ENCODE peak calls at places on chromosomes 5 and 9, in ten cellular contexts. B is keratinocyte; H is GM23338; X is AG09309; L is right lobe of liver; G is PC-3; R is colonic mucosa; U is fibroblast of the aortic adventitia; A is endothelial cell of umbilical vein; E is CD8-positive, alpha-beta T cell. M is an unnamed sample.

GRCh38 chr5:122972877-122973276 is 63.6 kb downstream of the PPIC start:
- DNase-seq in B (no peak), E (no peak), A (no peak), L (no peak), H (no peak), U (peak), G (peak), R (no peak), X (no peak), M (peak)

GRCh38 chr5:76555717-76556116 is 67.5 kb downstream of the F2RL2 start:
- DNase-seq in E (no peak), H (no peak), U (no peak), A (no peak), L (no peak), G (no peak), R (no peak), X (no peak), B (no peak), M (no peak)

GRCh38 chr9:135714242-135715055 is 12.5 kb downstream of the KCNT1 start:
- DNase-seq in A (no peak), L (no peak), B (no peak), X (no peak), G (no peak), H (peak), E (no peak), U (no peak), R (no peak), M (no peak)

GRCh38 chr5:167920589-167920988 is 370.9 kb upstream of the WWC1 start:
- DNase-seq in L (no peak), B (no peak), E (no peak), H (no peak), A (no peak), U (no peak), R (no peak), G (peak), X (no peak), M (no peak)

GRCh38 chr5:154302181-154302580 is 111.6 kb downstream of the GALNT10 start:
- DNase-seq in E (no peak), G (no peak), U (peak), R (no peak), L (no peak), B (no peak), H (no peak), A (no peak), X (no peak), M (no peak)

GRCh38 chr5:142017832-142018427 is 5.1 kb upstream of the GNPDA1 start:
- DNase-seq in H (no peak), R (no peak), U (peak), G (no peak), X (no peak), B (no peak), E (no peak), L (no peak), A (no peak), M (no peak)

GRCh38 chr9:136771907-136772306 is 7.6 kb upstream of the LCN15 start:
- DNase-seq in R (no peak), E (no peak), G (no peak), X (no peak), H (no peak), L (no peak), B (no peak), U (no peak), A (no peak), M (no peak)

GRCh38 chr5:168446987-168447386 is 39.3 kb upstream of the RARS1 start:
- DNase-seq in E (no peak), G (no peak), X (no peak), R (no peak), A (no peak), H (no peak), B (no peak), L (no peak), U (no peak), M (no peak)

GRCh38 chr9:87594218-87594617 is 96.6 kb downstream of the DAPK1 start:
- DNase-seq in L (no peak), E (no peak), X (no peak), R (no peak), U (peak), B (no peak), H (no peak), G (no peak), A (no peak), M (no peak)

GRCh38 chr5:100901851-100902341 is 1.2 kb downstream of the ST8SIA4 start:
- DNase-seq in B (no peak), U (no peak), L (no peak), A (peak), E (peak), G (peak), R (peak), H (peak), X (no peak), M (no peak)

GRCh38 chr9:114100536-114100935 is 1.4 kb upstream of the KIF12 start:
- DNase-seq in H (no peak), A (peak), L (no peak), B (no peak), E (no peak), R (no peak), G (no peak), X (no peak), U (no peak), M (no peak)

GRCh38 chr5:139644001-139644456 is 4.1 kb upstream of the CXXC5 start:
- DNase-seq in E (no peak), L (peak), B (no peak), U (no peak), X (no peak), R (peak), G (no peak), H (no peak), A (no peak), M (no peak)

GRCh38 chr5:6649186-6649585 is 15.9 kb downstream of the SRD5A1 start:
- DNase-seq in U (no peak), X (no peak), L (no peak), R (no peak), E (no peak), G (no peak), H (peak), B (no peak), A (no peak), M (no peak)

GRCh38 chr5:171316258-171317121 is 7.4 kb downstream of the TLX3 start:
- DNase-seq in A (peak), R (no peak), B (no peak), H (peak), E (no peak), U (no peak), L (no peak), G (no peak), X (no peak), M (no peak)

GRCh38 chr5:132872788-132873118 is 715 bp upstream of the LEAP2 start:
- DNase-seq in H (no peak), E (no peak), L (no peak), G (no peak), B (no peak), U (no peak), R (no peak), A (no peak), X (no peak), M (no peak)

GRCh38 chr5:138504799-138505198 is 38.2 kb downstream of the ETF1 start:
- DNase-seq in E (no peak), G (peak), A (peak), B (peak), R (no peak), X (no peak), L (no peak), H (no peak), U (peak), M (no peak)

GRCh38 chr9:89000973-89001916 is 10.0 kb downstream of the S1PR3 start:
- DNase-seq in R (peak), A (peak), B (no peak), G (peak), H (peak), X (peak), U (peak), E (peak), L (peak), M (no peak)

GRCh38 chr9:77460938-77461337 is 187.2 kb downstream of the GNA14 start:
- DNase-seq in E (no peak), X (no peak), R (no peak), B (no peak), A (no peak), H (no peak), U (no peak), L (no peak), G (no peak), M (no peak)

GRCh38 chr9:125829743-125830142 is 82.6 kb downstream of the PBX3 start:
- DNase-seq in H (no peak), E (peak), L (peak), X (no peak), U (peak), A (peak), G (no peak), B (no peak), R (no peak), M (no peak)

GRCh38 chr5:66223637-66224036 is 79.5 kb downstream of the SREK1 start:
- DNase-seq in B (no peak), U (peak), R (peak), E (no peak), G (peak), X (no peak), L (no peak), A (peak), H (peak), M (no peak)

GRCh38 chr9:109906766-109907382 is 126.9 kb downstream of the PALM2AKAP2 start:
- DNase-seq in G (peak), H (no peak), A (peak), U (peak), R (no peak), B (no peak), L (no peak), X (no peak), E (no peak), M (no peak)

GRCh38 chr5:172910828-172911627 is 48.2 kb upstream of the RPL26L1 start:
- DNase-seq in U (peak), X (no peak), G (peak), A (peak), B (no peak), R (peak), H (peak), E (no peak), L (peak), M (no peak)

GRCh38 chr5:169765176-169765575 is 128.1 kb downstream of the DOCK2 start:
- DNase-seq in H (no peak), A (no peak), G (no peak), B (peak), U (no peak), R (no peak), L (no peak), X (no peak), E (no peak), M (no peak)

GRCh38 chr5:167263185-167263584 is 1028.3 kb upstream of the WWC1 start:
- DNase-seq in R (no peak), B (no peak), U (no peak), E (no peak), A (no peak), L (no peak), X (no peak), G (no peak), H (no peak), M (no peak)

GRCh38 chr5:160361624-160362023 is 8.8 kb downstream of the C1QTNF2 start:
- DNase-seq in X (no peak), R (no peak), H (no peak), G (no peak), B (no peak), E (no peak), A (no peak), U (no peak), L (no peak), M (no peak)

GRCh38 chr5:101306391-101307137 is 403.5 kb upstream of the ST8SIA4 start:
- DNase-seq in A (no peak), B (no peak), U (no peak), G (peak), X (no peak), L (no peak), R (no peak), H (no peak), E (no peak), M (no peak)

GRCh38 chr9:12818431-12819000 is 43.7 kb downstream of the LURAP1L start:
- DNase-seq in G (peak), A (no peak), X (peak), U (peak), B (no peak), H (peak), R (peak), L (no peak), E (no peak), M (no peak)

GRCh38 chr9:129569506-129570449 is 51.1 kb downstream of the C9orf50 start:
- DNase-seq in L (no peak), U (no peak), A (peak), H (peak), G (peak), X (no peak), B (no peak), R (no peak), E (no peak), M (no peak)

GRCh38 chr9:122939611-122940010 is 1.2 kb upstream of the RABGAP1 start:
- DNase-seq in A (no peak), X (no peak), H (no peak), L (no peak), R (no peak), E (no peak), U (no peak), B (no peak), G (no peak), M (no peak)

GRCh38 chr9:122944960-122945888 is 4.4 kb downstream of the RABGAP1 start:
- DNase-seq in U (no peak), E (no peak), G (no peak), A (no peak), L (no peak), R (no peak), H (no peak), B (no peak), X (no peak), M (no peak)

GRCh38 chr9:122936883-122937282 is 3.9 kb upstream of the RABGAP1 start:
- DNase-seq in U (no peak), L (no peak), H (no peak), B (no peak), A (no peak), R (no peak), X (no peak), G (no peak), E (no peak), M (no peak)

GRCh38 chr9:122940603-122941559 is at the start of gene RABGAP1:
- DNase-seq in L (peak), R (peak), X (peak), B (peak), E (peak), U (peak), G (peak), H (peak), A (peak), M (peak)

DNA sequence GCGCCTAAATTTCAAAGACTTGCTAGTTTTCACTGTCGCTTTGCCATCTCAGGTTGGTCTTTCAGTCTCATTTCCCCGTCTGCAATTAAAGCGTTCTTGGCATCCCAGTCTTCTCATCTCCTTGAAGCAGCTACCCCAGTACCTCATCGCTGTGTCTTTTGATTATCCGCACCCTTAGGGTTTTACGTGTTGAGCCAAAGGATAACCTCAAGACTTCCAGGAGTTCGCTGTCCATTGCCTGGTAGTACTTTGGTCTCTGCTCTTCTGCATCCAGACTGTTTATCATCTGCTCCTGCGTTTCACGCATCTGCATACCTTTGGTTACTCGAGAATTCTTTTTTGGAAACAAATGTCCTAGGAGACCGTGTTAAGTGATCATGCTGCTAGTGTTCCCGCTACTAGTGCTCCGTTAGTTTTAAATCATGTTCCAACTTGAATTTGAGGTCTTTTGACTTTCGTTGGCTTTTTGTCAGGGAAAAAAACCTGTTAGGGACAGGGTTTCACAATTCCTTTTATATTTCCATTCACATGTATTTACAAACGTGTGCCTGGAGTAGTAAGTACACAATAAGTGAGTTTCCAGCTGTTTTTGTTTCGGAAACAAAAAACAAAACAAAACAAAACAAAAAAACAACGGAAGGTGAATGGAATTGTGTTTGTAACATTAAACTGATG is 877 bp downstream of the RABGAP1 start:
- DNase-seq in G (peak), B (peak), L (no peak), A (peak), U (peak), X (no peak), R (peak), H (peak), E (peak), M (no peak)
- H3K4me3 ChIP-seq in G (peak), B (peak), L (peak), A (peak), U (peak), X (peak), R (peak), H (peak), E (peak), M (peak)

GRCh38 chr9:122143296-122143695 is 16.3 kb downstream of the NDUFA8 start:
- DNase-seq in R (no peak), L (no peak), U (no peak), E (no peak), B (no peak), A (no peak), G (no peak), X (no peak), H (no peak), M (no peak)

GRCh38 chr9:122145462-122145861 is 14.1 kb downstream of the NDUFA8 start:
- DNase-seq in A (no peak), R (no peak), X (no peak), L (no peak), H (no peak), E (no peak), G (no peak), B (no peak), U (no peak), M (no peak)

GRCh38 chr9:122144006-122144405 is 15.6 kb downstream of the NDUFA8 start:
- DNase-seq in L (no peak), H (no peak), X (no peak), R (no peak), A (peak), B (no peak), U (no peak), G (no peak), E (no peak), M (no peak)

GRCh38 chr9:122141671-122142070 is 17.9 kb downstream of the NDUFA8 start:
- DNase-seq in L (no peak), U (no peak), X (no peak), A (no peak), R (no peak), B (no peak), G (no peak), E (no peak), H (no peak), M (no peak)

GRCh38 chr9:122144836-122145235 is 14.7 kb downstream of the NDUFA8 start:
- DNase-seq in G (peak), E (no peak), A (peak), H (peak), U (no peak), R (no peak), L (no peak), X (no peak), B (no peak), M (no peak)
- TF ChIP-seq CTCF in G (peak), E (no peak), A (peak), H (peak), U (peak), R (no peak), L (peak), X (peak), B (peak), M (peak)

GRCh38 chr5:178590924-178591423 is 781 bp upstream of the COL23A1 start:
- DNase-seq in U (peak), H (no peak), X (peak), R (no peak), L (no peak), G (no peak), E (no peak), B (peak), A (no peak), M (no peak)

GRCh38 chr5:178588769-178589168 is 1.4 kb downstream of the COL23A1 start:
- DNase-seq in E (no peak), H (no peak), U (no peak), L (no peak), X (no peak), G (no peak), A (no peak), B (no peak), R (no peak), M (no peak)

GRCh38 chr5:178587793-178588611 is 2.2 kb downstream of the COL23A1 start:
- DNase-seq in E (no peak), A (no peak), B (no peak), H (no peak), R (no peak), X (no peak), U (no peak), L (no peak), G (no peak), M (no peak)

GRCh38 chr5:178590141-178590923 is at the start of gene COL23A1:
- DNase-seq in G (peak), R (peak), E (peak), L (peak), U (peak), H (peak), B (no peak), X (no peak), A (peak), M (no peak)

DNA sequence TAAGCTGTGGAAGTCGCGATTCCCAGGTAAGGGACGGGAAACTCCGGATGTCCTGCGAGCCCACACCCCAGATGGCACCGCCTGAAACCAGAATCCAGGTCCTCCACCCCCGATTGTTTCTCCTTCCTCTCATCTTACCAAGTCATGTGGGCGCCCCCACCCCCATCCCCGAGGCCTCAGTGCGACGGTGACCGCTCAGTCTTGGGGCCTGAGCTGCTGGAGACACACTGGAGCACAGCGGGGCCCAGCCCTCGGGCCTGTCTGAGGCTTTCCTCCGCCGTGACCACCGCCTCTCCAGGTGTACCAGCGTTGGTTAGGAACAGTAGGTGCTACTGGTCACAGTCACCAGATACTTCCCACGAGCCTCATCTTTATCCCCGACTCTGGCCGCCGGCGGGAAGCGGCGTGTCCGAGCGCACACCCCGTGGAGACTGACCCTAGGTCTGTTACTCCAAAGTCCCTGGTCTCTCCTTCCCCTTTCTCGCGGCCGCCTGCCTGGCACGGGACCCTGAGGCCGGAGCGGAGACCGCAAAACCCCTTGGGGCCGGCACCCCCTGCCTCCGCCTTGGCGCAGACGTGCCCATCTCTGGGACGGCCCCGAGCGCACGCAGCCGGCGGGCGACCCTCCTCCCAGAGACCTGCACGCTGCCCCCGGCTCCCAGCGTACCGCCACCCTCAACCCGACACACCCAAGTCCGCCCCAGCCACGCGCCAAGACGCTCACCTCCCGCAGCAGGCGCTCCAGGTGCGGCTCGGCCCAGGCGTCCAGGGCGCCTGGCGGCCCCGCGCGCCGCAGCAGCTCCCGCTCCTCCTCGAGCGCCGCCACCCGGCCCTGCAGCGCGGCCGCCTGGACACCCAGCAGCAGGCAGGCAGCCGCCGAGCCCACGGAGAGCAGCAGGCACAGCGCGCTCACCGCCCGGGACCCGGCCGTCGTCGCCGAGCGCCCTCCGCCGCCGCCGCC is 733 bp downstream of the COL23A1 start:
- DNase-seq in A (peak), X (no peak), B (no peak), G (no peak), R (no peak), E (no peak), L (no peak), U (no peak), H (peak), M (no peak)
- H3K4me3 ChIP-seq in A (peak), X (no peak), B (peak), G (no peak), R (peak), E (no peak), L (peak), U (peak), H (peak), M (no peak)

DNA sequence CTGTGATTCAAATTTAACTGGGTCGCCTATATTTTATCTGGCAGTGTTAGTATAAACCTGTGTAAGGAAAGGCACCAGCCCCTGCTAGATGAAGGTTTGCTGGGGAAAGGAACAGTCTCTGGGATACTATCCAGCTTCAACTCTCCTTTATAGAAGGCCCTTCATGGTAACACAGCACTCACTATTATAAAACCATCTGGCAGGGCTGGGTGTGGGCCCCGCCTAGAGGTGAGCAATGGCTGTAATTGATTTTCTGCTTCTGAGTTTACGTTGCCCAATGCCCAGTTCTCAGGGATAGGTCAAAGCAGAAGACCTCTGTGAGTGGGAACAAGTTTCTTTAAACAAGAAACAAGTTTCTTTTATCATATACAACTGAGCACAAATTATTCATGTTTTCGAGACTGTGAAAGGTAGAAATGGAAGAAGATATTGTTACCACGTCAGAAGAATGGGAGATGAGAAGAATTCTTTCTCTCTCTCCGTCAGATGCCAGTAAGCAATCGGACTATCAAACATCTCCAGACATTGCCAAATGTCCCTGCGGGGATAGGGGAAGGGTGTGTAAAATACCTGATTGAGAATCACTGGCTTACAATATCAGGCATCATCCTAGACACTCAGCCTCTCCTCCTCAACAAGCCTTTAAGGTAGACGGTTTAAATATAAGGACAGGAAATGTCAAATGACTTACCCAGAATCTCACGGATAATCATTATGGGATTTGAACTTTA is 205.8 kb downstream of the PDZD2 start:
- DNase-seq in E (no peak), L (no peak), X (no peak), B (no peak), U (no peak), H (no peak), G (peak), R (no peak), A (no peak), M (no peak)
- TF ChIP-seq CTCF in E (no peak), L (no peak), X (no peak), B (no peak), U (no peak), H (no peak), G (peak), R (no peak), A (no peak), M (no peak)

M was measured in BJ.